ENCODE peak calls at places on chromosomes 13 and 19, in seven cellular contexts. One of them, this sample, is unnamed. For H3K4me1, the result is how much of the 10 kb centered on the place peaks cover.

GRCh38 chr13:27311518-27312208 is 41.0 kb downstream of the RASL11A start:
- DNase-seq in stomach: no peak
- DNase-seq in ovary: no peak
- DNase-seq in A549: no peak
- DNase-seq in transverse colon: no peak
- DNase-seq in suprapubic skin: no peak
- DNase-seq in K562: no peak
- DNase-seq in this sample: no peak

GRCh38 chr13:48233886-48234488 is 981 bp downstream of the ITM2B start:
- DNase-seq in K562: no peak
- DNase-seq in ovary: peak
- DNase-seq in stomach: no peak
- DNase-seq in A549: no peak
- DNase-seq in transverse colon: no peak
- DNase-seq in suprapubic skin: no peak
- DNase-seq in this sample: no peak

GRCh38 chr19:17296278-17296677 is 6.9 kb downstream of the ABHD8 start:
- DNase-seq in stomach: no peak
- DNase-seq in suprapubic skin: no peak
- DNase-seq in K562: no peak
- DNase-seq in ovary: no peak
- DNase-seq in A549: peak
- DNase-seq in transverse colon: no peak
- DNase-seq in this sample: no peak

GRCh38 chr13:51829236-51829899 is 15.6 kb downstream of the TMEM272 start:
- DNase-seq in K562: no peak
- DNase-seq in stomach: no peak
- DNase-seq in suprapubic skin: no peak
- DNase-seq in ovary: no peak
- DNase-seq in transverse colon: no peak
- DNase-seq in A549: no peak
- DNase-seq in this sample: no peak

GRCh38 chr13:110989331-110989730 is 74.5 kb upstream of the ANKRD10 start:
- DNase-seq in K562: no peak
- DNase-seq in ovary: no peak
- DNase-seq in transverse colon: no peak
- DNase-seq in A549: no peak
- DNase-seq in suprapubic skin: no peak
- DNase-seq in stomach: no peak
- DNase-seq in this sample: no peak

GRCh38 chr19:15464394-15465385 is at the start of gene RASAL3:
- DNase-seq in ovary: no peak
- DNase-seq in stomach: no peak
- DNase-seq in suprapubic skin: no peak
- DNase-seq in transverse colon: peak
- DNase-seq in A549: no peak
- DNase-seq in K562: no peak
- DNase-seq in this sample: no peak

GRCh38 chr13:21672811-21673591 is 2.1 kb downstream of the FGF9 start:
- DNase-seq in A549: no peak
- DNase-seq in ovary: no peak
- DNase-seq in stomach: no peak
- DNase-seq in transverse colon: no peak
- DNase-seq in suprapubic skin: no peak
- DNase-seq in K562: no peak
- DNase-seq in this sample: no peak

GRCh38 chr19:29841209-29841558 is 29.4 kb downstream of the CCNE1 start:
- DNase-seq in transverse colon: no peak
- DNase-seq in K562: no peak
- DNase-seq in stomach: no peak
- DNase-seq in A549: peak
- DNase-seq in suprapubic skin: peak
- DNase-seq in ovary: no peak
- DNase-seq in this sample: no peak

GRCh38 chr13:81326913-81327312 is 986.0 kb upstream of the SPRY2 start:
- DNase-seq in ovary: no peak
- DNase-seq in transverse colon: no peak
- DNase-seq in stomach: no peak
- DNase-seq in K562: no peak
- DNase-seq in A549: no peak
- DNase-seq in suprapubic skin: no peak
- DNase-seq in this sample: no peak

GRCh38 chr13:54593504-54593903 is 1564.9 kb downstream of the OLFM4 start:
- DNase-seq in ovary: no peak
- DNase-seq in A549: no peak
- DNase-seq in suprapubic skin: no peak
- DNase-seq in transverse colon: no peak
- DNase-seq in stomach: no peak
- DNase-seq in K562: no peak
- DNase-seq in this sample: no peak

DNA sequence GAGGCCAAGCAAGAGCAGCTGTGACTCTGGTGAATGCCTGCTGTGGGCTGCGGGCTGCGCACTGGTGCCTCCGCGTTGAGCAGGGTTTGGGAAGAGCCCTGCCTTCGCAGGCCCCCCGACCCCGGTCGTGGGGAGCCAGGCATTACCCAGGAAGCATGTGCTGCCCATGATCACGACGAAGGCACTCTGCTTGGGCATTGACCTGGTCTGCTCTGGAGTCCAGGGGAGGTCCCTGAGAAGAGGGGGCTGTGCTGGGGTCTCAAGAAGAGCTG is 19.2 kb downstream of the RANBP3 start:
- DNase-seq in ovary: no peak
- DNase-seq in stomach: no peak
- DNase-seq in suprapubic skin: no peak
- DNase-seq in K562: no peak
- DNase-seq in transverse colon: no peak
- DNase-seq in A549: no peak
- DNase-seq in this sample: no peak
- H3K4me1 ChIP-seq in ovary: under half
- H3K4me1 ChIP-seq in stomach: half or more
- H3K4me1 ChIP-seq in suprapubic skin: half or more
- H3K4me1 ChIP-seq in K562: under half
- H3K4me1 ChIP-seq in transverse colon: half or more
- H3K4me1 ChIP-seq in A549: under half
- H3K4me1 ChIP-seq in this sample: under half

DNA sequence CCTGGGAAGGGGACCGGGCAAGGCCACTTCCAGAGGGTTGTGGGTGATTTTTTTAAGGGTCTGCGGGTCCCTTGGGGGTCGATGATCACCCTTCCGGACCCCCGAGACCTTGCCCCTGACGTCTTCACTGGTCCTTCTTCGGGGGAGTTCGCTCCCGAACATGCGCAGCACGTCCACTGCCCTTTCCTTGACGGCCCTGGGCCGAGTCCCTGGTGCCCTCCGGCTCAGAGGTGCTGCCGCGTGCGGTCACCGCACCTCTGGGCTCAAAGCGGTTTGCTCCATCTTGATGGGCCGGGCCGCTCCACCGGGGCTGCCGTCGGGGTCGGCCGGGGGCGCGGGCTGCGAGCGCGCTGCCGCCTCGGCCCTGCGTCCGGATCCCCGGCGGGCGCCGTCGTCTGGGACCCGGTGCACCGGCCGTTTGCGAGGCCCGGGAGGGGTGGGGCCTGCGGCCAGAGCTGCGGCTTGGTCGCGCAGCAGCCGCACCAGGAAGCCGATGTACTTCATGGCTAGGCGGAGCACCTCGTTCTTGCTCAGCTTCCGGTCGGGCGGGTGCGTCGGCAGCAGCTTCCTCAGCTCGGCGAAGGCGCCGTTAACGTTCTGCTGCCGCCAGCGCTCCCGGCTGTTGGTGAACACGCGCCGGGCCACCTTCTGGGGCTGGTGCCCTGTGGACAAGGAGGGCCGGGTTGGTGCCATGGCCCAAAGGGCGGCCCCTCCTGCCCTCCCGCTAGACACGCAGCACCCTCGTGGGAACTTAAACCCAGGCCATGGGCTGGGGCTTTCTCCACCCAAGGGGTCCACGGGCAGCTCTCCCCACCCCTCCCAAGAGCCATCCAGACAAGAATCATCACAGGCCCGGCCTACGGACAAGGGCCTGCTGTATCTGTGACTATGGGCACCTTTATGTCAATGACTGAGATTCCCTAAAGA is 3.3 kb downstream of the LYL1 start:
- DNase-seq in ovary: peak
- DNase-seq in A549: no peak
- DNase-seq in stomach: peak
- DNase-seq in transverse colon: peak
- DNase-seq in K562: peak
- DNase-seq in suprapubic skin: peak
- DNase-seq in this sample: peak
- TF ChIP-seq POLR2A in ovary: no peak
- TF ChIP-seq POLR2A in A549: no peak
- TF ChIP-seq POLR2A in stomach: no peak
- TF ChIP-seq POLR2A in transverse colon: peak
- TF ChIP-seq POLR2A in K562: no peak
- TF ChIP-seq POLR2A in suprapubic skin: peak
- TF ChIP-seq POLR2A in this sample: no peak

GRCh38 chr13:37835392-37835791 is 34.2 kb downstream of the TRPC4 start:
- DNase-seq in suprapubic skin: no peak
- DNase-seq in ovary: no peak
- DNase-seq in transverse colon: no peak
- DNase-seq in A549: no peak
- DNase-seq in stomach: no peak
- DNase-seq in K562: peak
- DNase-seq in this sample: no peak

DNA sequence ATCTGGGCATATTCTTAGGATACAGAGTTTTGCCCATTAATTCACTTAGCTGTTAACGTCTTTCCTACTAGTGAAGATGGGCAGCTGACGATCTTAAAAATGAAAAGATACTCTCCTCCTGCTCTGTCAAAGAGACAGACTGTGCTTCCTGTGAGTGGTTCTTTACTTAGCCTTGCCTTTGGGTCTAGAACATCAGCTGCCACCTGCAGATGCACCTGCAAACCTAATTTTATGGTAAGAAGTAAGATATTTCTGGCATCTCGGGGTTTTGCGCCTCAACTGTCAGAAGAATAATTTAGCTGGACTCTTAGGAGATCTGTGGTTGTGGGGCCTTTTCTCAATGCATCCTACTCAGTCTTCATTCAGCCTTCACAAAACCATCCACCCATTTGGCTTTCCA is 36.2 kb downstream of the TRPC4 start:
- DNase-seq in suprapubic skin: no peak
- DNase-seq in A549: no peak
- DNase-seq in ovary: no peak
- DNase-seq in stomach: no peak
- DNase-seq in transverse colon: no peak
- DNase-seq in K562: no peak
- DNase-seq in this sample: no peak
- TF ChIP-seq EP300 in suprapubic skin: no peak
- TF ChIP-seq EP300 in A549: no peak
- TF ChIP-seq EP300 in ovary: no peak
- TF ChIP-seq EP300 in stomach: no peak
- TF ChIP-seq EP300 in transverse colon: no peak
- TF ChIP-seq EP300 in K562: no peak
- TF ChIP-seq EP300 in this sample: no peak

GRCh38 chr19:3176715-3177501 is 1.7 kb upstream of the S1PR4 start:
- DNase-seq in ovary: no peak
- DNase-seq in transverse colon: peak
- DNase-seq in K562: peak
- DNase-seq in suprapubic skin: no peak
- DNase-seq in A549: peak
- DNase-seq in stomach: peak
- DNase-seq in this sample: no peak
- H3K4me1 ChIP-seq in ovary: under half
- H3K4me1 ChIP-seq in transverse colon: under half
- H3K4me1 ChIP-seq in K562: under half
- H3K4me1 ChIP-seq in suprapubic skin: under half
- H3K4me1 ChIP-seq in A549: under half
- H3K4me1 ChIP-seq in stomach: under half
- H3K4me1 ChIP-seq in this sample: under half

GRCh38 chr19:5900976-5901375 is 2.6 kb downstream of the NDUFA11 start:
- DNase-seq in A549: no peak
- DNase-seq in K562: no peak
- DNase-seq in transverse colon: no peak
- DNase-seq in stomach: no peak
- DNase-seq in suprapubic skin: no peak
- DNase-seq in ovary: no peak
- DNase-seq in this sample: no peak

GRCh38 chr19:5904302-5905071 is at the start of gene VMAC:
- DNase-seq in K562: peak
- DNase-seq in stomach: peak
- DNase-seq in ovary: peak
- DNase-seq in A549: peak
- DNase-seq in transverse colon: peak
- DNase-seq in suprapubic skin: peak
- DNase-seq in this sample: peak

GRCh38 chr19:5905072-5905778 is 553 bp downstream of the VMAC start:
- DNase-seq in transverse colon: no peak
- DNase-seq in suprapubic skin: no peak
- DNase-seq in A549: no peak
- DNase-seq in ovary: peak
- DNase-seq in stomach: no peak
- DNase-seq in K562: no peak
- DNase-seq in this sample: no peak

GRCh38 chr19:5903054-5903501 is 512 bp downstream of the NDUFA11 start:
- DNase-seq in transverse colon: no peak
- DNase-seq in stomach: no peak
- DNase-seq in K562: peak
- DNase-seq in A549: no peak
- DNase-seq in ovary: no peak
- DNase-seq in suprapubic skin: no peak
- DNase-seq in this sample: no peak

GRCh38 chr19:5903502-5904301 is at the start of gene NDUFA11:
- DNase-seq in stomach: peak
- DNase-seq in A549: peak
- DNase-seq in ovary: peak
- DNase-seq in K562: peak
- DNase-seq in suprapubic skin: peak
- DNase-seq in transverse colon: peak
- DNase-seq in this sample: peak
- TF ChIP-seq POLR2A in stomach: no peak
- TF ChIP-seq POLR2A in A549: peak
- TF ChIP-seq POLR2A in ovary: peak
- TF ChIP-seq POLR2A in K562: peak
- TF ChIP-seq POLR2A in suprapubic skin: peak
- TF ChIP-seq POLR2A in transverse colon: peak
- TF ChIP-seq POLR2A in this sample: peak

DNA sequence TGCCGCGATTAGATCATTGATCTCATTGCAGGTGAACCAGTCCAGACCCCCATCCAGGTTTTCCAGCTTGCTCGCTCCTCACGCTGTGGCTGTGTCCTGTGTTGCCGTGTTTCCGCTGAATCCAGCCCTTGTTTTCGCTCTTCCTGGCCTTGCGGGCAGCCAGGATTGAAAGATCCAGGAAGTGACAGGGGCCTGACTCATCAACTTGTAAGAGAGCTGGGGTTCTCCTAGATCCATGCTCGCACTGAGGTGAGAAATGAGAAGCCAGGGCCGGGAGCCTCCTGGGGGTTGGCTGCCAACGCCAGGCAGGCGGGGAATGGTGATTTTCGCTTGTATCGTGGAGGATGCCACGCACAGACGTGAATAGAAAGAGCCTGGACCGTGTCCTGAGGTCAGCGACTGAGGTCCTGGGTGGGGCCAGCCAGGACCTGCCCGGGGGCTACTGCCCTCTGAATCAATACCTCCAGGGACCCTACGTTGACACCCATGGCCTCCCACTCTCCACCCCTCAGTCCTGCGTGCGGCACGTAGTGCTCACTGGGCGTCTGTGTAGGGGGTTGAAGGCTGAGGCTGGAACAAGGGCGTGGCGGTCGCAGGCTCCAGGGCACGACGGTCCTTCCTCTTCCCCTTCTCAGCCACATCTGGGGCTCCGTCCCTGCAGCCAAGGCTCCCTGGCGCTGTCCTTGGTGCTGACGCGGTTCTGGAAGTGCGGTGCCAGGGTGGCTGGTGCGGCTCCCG is 7.3 kb upstream of the PTPRH start:
- DNase-seq in K562: peak
- DNase-seq in A549: peak
- DNase-seq in transverse colon: peak
- DNase-seq in suprapubic skin: no peak
- DNase-seq in stomach: peak
- DNase-seq in ovary: peak
- DNase-seq in this sample: peak
- TF ChIP-seq EP300 in K562: peak
- TF ChIP-seq EP300 in A549: no peak
- TF ChIP-seq EP300 in transverse colon: no peak
- TF ChIP-seq EP300 in suprapubic skin: no peak
- TF ChIP-seq EP300 in stomach: no peak
- TF ChIP-seq EP300 in ovary: no peak
- TF ChIP-seq EP300 in this sample: no peak